ENCODE peak calls at places on chromosomes 5 and 9, in nine cellular contexts. J, A, S, M, K, D, T, I and W are unnamed samples.

GRCh38 chr5:56638061-56638621 is 177.2 kb upstream of the MAP3K1 start:
- DNase-seq in J (no peak), A (peak; percentile 35), S (no peak), M (no peak), K (no peak), D (peak; percentile 71), T (no peak), I (no peak), W (no peak)

GRCh38 chr5:142475102-142475501 is 150.3 kb upstream of the SPRY4 start:
- DNase-seq in J (no peak), A (peak; percentile 58), S (no peak), M (no peak), K (peak; percentile 61), D (no peak), T (no peak), I (no peak), W (no peak)

GRCh38 chr5:58094031-58094430 is 365.9 kb downstream of the PLK2 start:
- DNase-seq in J (no peak), A (no peak), S (no peak), M (no peak), K (no peak), D (no peak), T (no peak), I (no peak), W (no peak)

GRCh38 chr9:136330406-136330990 is 3.2 kb downstream of the GPSM1 start:
- DNase-seq in J (no peak), A (no peak), S (no peak), M (no peak), K (no peak), D (no peak), T (no peak), I (no peak), W (no peak)

GRCh38 chr9:86912210-86912609 is 35.1 kb downstream of the GAS1 start:
- DNase-seq in J (no peak), A (no peak), S (no peak), M (no peak), K (no peak), D (no peak), T (no peak), I (no peak), W (no peak)

GRCh38 chr9:105716146-105716545 is 21.8 kb downstream of the TMEM38B start:
- DNase-seq in J (no peak), A (no peak), S (no peak), M (no peak), K (no peak), D (no peak), T (no peak), I (no peak), W (no peak)

GRCh38 chr5:90866333-90866732 is 307.7 kb downstream of the ADGRV1 start:
- DNase-seq in J (no peak), A (peak; percentile 22), S (no peak), M (no peak), K (peak; percentile 68), D (no peak), T (no peak), I (no peak), W (no peak)

GRCh38 chr9:93300175-93300572 is 116.2 kb downstream of the WNK2 start:
- DNase-seq in J (no peak), A (no peak), S (no peak), M (no peak), K (no peak), D (no peak), T (no peak), I (no peak), W (no peak)

GRCh38 chr9:135809166-135809565 is 98.2 kb downstream of the CAMSAP1 start:
- DNase-seq in J (no peak), A (no peak), S (no peak), M (no peak), K (no peak), D (no peak), T (no peak), I (no peak), W (no peak)

GRCh38 chr5:79581535-79581934 is 30.7 kb upstream of the TENT2 start:
- DNase-seq in J (no peak), A (no peak), S (no peak), M (no peak), K (no peak), D (no peak), T (no peak), I (no peak), W (no peak)

GRCh38 chr5:107567901-107568671 is 102.7 kb downstream of the EFNA5 start:
- DNase-seq in J (no peak), A (no peak), S (no peak), M (no peak), K (no peak), D (no peak), T (no peak), I (no peak), W (no peak)

GRCh38 chr9:83503881-83504280 is 34.3 kb downstream of the FRMD3 start:
- DNase-seq in J (no peak), A (no peak), S (no peak), M (no peak), K (no peak), D (no peak), T (no peak), I (no peak), W (no peak)